ENCODE peak calls at places on chromosomes 12 and 14, in nine cellular contexts. One of them, this sample, is unnamed.

GRCh38 chr14:29321646-29322045 is 555.1 kb downstream of the FOXG1 start:
- DNase-seq in thyroid gland: no peak
- DNase-seq in dorsolateral prefrontal cortex: no peak
- DNase-seq in heart right ventricle: no peak
- DNase-seq in endothelial cell of umbilical vein: no peak
- DNase-seq in AG04449: no peak
- DNase-seq in body of pancreas: no peak
- DNase-seq in GM23338: no peak
- DNase-seq in lung: no peak
- DNase-seq in this sample: peak; percentile 56

GRCh38 chr12:85057370-85057963 is 21.3 kb downstream of the LRRIQ1 start:
- DNase-seq in heart right ventricle: no peak
- DNase-seq in lung: no peak
- DNase-seq in thyroid gland: peak; percentile 8
- DNase-seq in dorsolateral prefrontal cortex: no peak
- DNase-seq in body of pancreas: peak; percentile 38
- DNase-seq in AG04449: no peak
- DNase-seq in GM23338: peak; percentile 78
- DNase-seq in endothelial cell of umbilical vein: peak; percentile 58
- DNase-seq in this sample: peak; percentile 75

GRCh38 chr14:32004300-32004699 is 72.8 kb upstream of the ARHGAP5 start:
- DNase-seq in endothelial cell of umbilical vein: no peak
- DNase-seq in GM23338: no peak
- DNase-seq in heart right ventricle: no peak
- DNase-seq in dorsolateral prefrontal cortex: no peak
- DNase-seq in thyroid gland: no peak
- DNase-seq in AG04449: no peak
- DNase-seq in body of pancreas: no peak
- DNase-seq in lung: no peak
- DNase-seq in this sample: peak; percentile 70

GRCh38 chr14:36455241-36455627 is 64.8 kb downstream of the NKX2-1 start:
- DNase-seq in thyroid gland: peak; percentile 62
- DNase-seq in AG04449: no peak
- DNase-seq in lung: no peak
- DNase-seq in heart right ventricle: no peak
- DNase-seq in dorsolateral prefrontal cortex: no peak
- DNase-seq in GM23338: no peak
- DNase-seq in endothelial cell of umbilical vein: no peak
- DNase-seq in body of pancreas: no peak
- DNase-seq in this sample: no peak

GRCh38 chr12:108768591-108769500 is 37.5 kb upstream of the CORO1C start:
- DNase-seq in AG04449: no peak
- DNase-seq in body of pancreas: peak; percentile 45
- DNase-seq in GM23338: peak; percentile 80
- DNase-seq in endothelial cell of umbilical vein: no peak
- DNase-seq in heart right ventricle: peak; percentile 64
- DNase-seq in dorsolateral prefrontal cortex: no peak
- DNase-seq in thyroid gland: peak; percentile 63
- DNase-seq in lung: peak; percentile 45
- DNase-seq in this sample: no peak

GRCh38 chr12:120242275-120242799 is 23.2 kb downstream of the PXN start:
- DNase-seq in AG04449: no peak
- DNase-seq in GM23338: no peak
- DNase-seq in thyroid gland: no peak
- DNase-seq in endothelial cell of umbilical vein: peak; percentile 96
- DNase-seq in body of pancreas: no peak
- DNase-seq in dorsolateral prefrontal cortex: no peak
- DNase-seq in lung: no peak
- DNase-seq in heart right ventricle: no peak
- DNase-seq in this sample: no peak

GRCh38 chr12:91866566-91866965 is 279.1 kb downstream of the BTG1 start:
- DNase-seq in heart right ventricle: no peak
- DNase-seq in GM23338: no peak
- DNase-seq in lung: no peak
- DNase-seq in thyroid gland: no peak
- DNase-seq in endothelial cell of umbilical vein: no peak
- DNase-seq in dorsolateral prefrontal cortex: no peak
- DNase-seq in body of pancreas: no peak
- DNase-seq in AG04449: no peak
- DNase-seq in this sample: no peak

GRCh38 chr12:110345176-110345651 is 58.3 kb downstream of the ANAPC7 start:
- DNase-seq in AG04449: no peak
- DNase-seq in endothelial cell of umbilical vein: no peak
- DNase-seq in GM23338: no peak
- DNase-seq in heart right ventricle: no peak
- DNase-seq in thyroid gland: peak; percentile 84
- DNase-seq in lung: no peak
- DNase-seq in body of pancreas: no peak
- DNase-seq in dorsolateral prefrontal cortex: no peak
- DNase-seq in this sample: no peak

GRCh38 chr12:114623737-114624136 is 60.2 kb downstream of the TBX3 start:
- DNase-seq in dorsolateral prefrontal cortex: no peak
- DNase-seq in endothelial cell of umbilical vein: no peak
- DNase-seq in body of pancreas: no peak
- DNase-seq in thyroid gland: no peak
- DNase-seq in heart right ventricle: no peak
- DNase-seq in AG04449: no peak
- DNase-seq in lung: no peak
- DNase-seq in GM23338: no peak
- DNase-seq in this sample: no peak

GRCh38 chr12:114627393-114627792 is 56.6 kb downstream of the TBX3 start:
- DNase-seq in thyroid gland: no peak
- DNase-seq in AG04449: no peak
- DNase-seq in endothelial cell of umbilical vein: no peak
- DNase-seq in lung: no peak
- DNase-seq in body of pancreas: no peak
- DNase-seq in dorsolateral prefrontal cortex: no peak
- DNase-seq in heart right ventricle: no peak
- DNase-seq in GM23338: no peak
- DNase-seq in this sample: no peak

GRCh38 chr12:114631242-114631641 is 52.7 kb downstream of the TBX3 start:
- DNase-seq in AG04449: no peak
- DNase-seq in lung: no peak
- DNase-seq in dorsolateral prefrontal cortex: no peak
- DNase-seq in endothelial cell of umbilical vein: no peak
- DNase-seq in GM23338: no peak
- DNase-seq in body of pancreas: no peak
- DNase-seq in thyroid gland: no peak
- DNase-seq in heart right ventricle: no peak
- DNase-seq in this sample: no peak

GRCh38 chr12:114628199-114628598 is 55.8 kb downstream of the TBX3 start:
- DNase-seq in GM23338: no peak
- DNase-seq in AG04449: no peak
- DNase-seq in lung: no peak
- DNase-seq in endothelial cell of umbilical vein: no peak
- DNase-seq in thyroid gland: no peak
- DNase-seq in body of pancreas: no peak
- DNase-seq in dorsolateral prefrontal cortex: no peak
- DNase-seq in heart right ventricle: no peak
- DNase-seq in this sample: no peak

DNA sequence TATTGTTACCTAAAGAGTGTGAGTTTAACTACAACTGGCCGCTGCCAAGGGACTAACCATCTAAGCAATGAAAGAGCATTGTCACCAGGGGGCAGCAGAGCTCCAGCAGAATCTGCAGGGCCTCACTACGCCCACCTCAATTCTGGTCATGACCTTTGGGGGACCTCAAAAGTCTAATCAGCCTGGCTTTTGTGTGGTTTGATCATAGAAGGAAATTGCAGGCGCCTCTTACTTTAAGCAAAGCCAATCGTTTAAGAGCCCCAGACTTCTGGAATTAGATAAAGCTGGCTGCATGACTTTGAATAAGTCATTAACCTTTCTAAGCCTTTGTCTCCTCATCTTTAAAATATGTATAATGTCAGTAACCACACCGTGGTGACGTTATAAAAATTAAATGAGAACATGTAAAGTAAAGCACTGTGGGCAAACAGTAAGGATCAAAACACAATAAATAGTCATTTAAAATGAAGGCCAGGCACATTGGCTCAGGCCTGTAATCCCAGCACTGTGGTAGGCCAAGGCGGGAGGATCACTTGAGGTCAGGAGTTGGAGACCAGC is 58.6 kb downstream of the TBX3 start:
- DNase-seq in AG04449: no peak
- DNase-seq in body of pancreas: peak; percentile 36
- DNase-seq in dorsolateral prefrontal cortex: no peak
- DNase-seq in heart right ventricle: no peak
- DNase-seq in lung: peak; percentile 32
- DNase-seq in GM23338: peak; percentile 91
- DNase-seq in endothelial cell of umbilical vein: peak; percentile 29
- DNase-seq in thyroid gland: peak; percentile 74
- DNase-seq in this sample: peak; percentile 69
- TF ChIP-seq CTCF in AG04449: peak; percentile 84
- TF ChIP-seq CTCF in body of pancreas: peak; percentile 47
- TF ChIP-seq CTCF in dorsolateral prefrontal cortex: peak; percentile 27
- TF ChIP-seq CTCF in heart right ventricle: peak; percentile 65
- TF ChIP-seq CTCF in lung: peak; percentile 28
- TF ChIP-seq CTCF in GM23338: peak; percentile 94
- TF ChIP-seq CTCF in endothelial cell of umbilical vein: peak; percentile 63
- TF ChIP-seq CTCF in thyroid gland: peak; percentile 81
- TF ChIP-seq CTCF in this sample: peak; percentile 89

GRCh38 chr12:53049582-53050318 is at the start of gene TNS2:
- DNase-seq in AG04449: no peak
- DNase-seq in heart right ventricle: peak; percentile 84
- DNase-seq in body of pancreas: peak; percentile 70
- DNase-seq in lung: peak; percentile 82
- DNase-seq in thyroid gland: peak; percentile 84
- DNase-seq in endothelial cell of umbilical vein: peak; percentile 81
- DNase-seq in dorsolateral prefrontal cortex: no peak
- DNase-seq in GM23338: peak; percentile 82
- DNase-seq in this sample: peak; percentile 67

GRCh38 chr12:53050426-53051057 is 677 bp downstream of the TNS2 start:
- DNase-seq in lung: peak; percentile 29
- DNase-seq in dorsolateral prefrontal cortex: no peak
- DNase-seq in body of pancreas: no peak
- DNase-seq in GM23338: no peak
- DNase-seq in heart right ventricle: no peak
- DNase-seq in AG04449: no peak
- DNase-seq in thyroid gland: no peak
- DNase-seq in endothelial cell of umbilical vein: peak; percentile 28
- DNase-seq in this sample: no peak

GRCh38 chr12:53051881-53052412 is 2.1 kb downstream of the TNS2 start:
- DNase-seq in AG04449: no peak
- DNase-seq in thyroid gland: no peak
- DNase-seq in GM23338: no peak
- DNase-seq in body of pancreas: peak; percentile 14
- DNase-seq in dorsolateral prefrontal cortex: no peak
- DNase-seq in heart right ventricle: no peak
- DNase-seq in lung: peak; percentile 28
- DNase-seq in endothelial cell of umbilical vein: no peak
- DNase-seq in this sample: no peak

GRCh38 chr12:53052419-53053222 is 2.8 kb downstream of the TNS2 start:
- DNase-seq in body of pancreas: peak; percentile 91
- DNase-seq in dorsolateral prefrontal cortex: peak; percentile 92
- DNase-seq in GM23338: no peak
- DNase-seq in AG04449: no peak
- DNase-seq in heart right ventricle: peak; percentile 93
- DNase-seq in thyroid gland: peak; percentile 95
- DNase-seq in lung: peak; percentile 91
- DNase-seq in endothelial cell of umbilical vein: peak; percentile 75
- DNase-seq in this sample: peak; percentile 93

DNA sequence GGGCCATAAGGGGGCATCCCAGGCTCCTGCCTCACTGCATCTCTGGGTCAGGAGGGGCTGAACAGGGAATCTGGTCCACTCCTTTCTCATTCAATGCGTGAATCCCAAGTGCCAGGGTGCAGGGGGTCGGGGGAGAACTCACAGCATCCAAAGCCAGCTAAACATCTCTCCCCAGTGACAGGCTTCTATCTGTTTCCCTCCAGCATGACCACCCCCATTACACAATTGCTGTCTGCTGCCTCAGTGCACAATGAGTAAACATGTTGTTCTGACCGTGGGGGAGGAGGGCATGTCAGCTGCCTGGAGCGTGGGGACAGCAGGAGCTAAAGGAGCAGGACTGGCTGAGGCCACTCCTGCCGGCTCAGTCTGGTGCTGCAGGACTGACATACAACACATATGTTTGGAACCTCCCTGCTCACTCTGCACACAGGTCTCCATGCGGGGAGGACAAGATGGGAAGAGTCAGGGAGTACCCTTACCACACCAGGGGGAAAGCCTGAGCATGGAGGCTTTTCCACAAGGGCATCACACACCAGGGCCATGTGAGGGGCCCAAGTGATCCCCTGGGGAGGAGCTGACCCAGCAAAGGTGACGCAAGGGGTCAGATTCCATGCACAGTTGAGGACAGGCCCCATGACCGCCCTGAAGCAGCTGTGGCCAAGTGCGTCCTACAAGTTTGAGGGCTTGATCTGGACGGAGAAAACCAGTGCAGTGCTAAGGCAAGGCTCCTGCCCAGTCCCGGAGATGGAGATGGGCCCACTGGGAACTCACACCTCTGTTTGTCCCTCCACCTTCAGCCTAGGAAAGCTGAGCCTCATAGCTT is 1.4 kb downstream of the TNS2 start:
- DNase-seq in dorsolateral prefrontal cortex: peak; percentile 91
- DNase-seq in heart right ventricle: peak; percentile 73
- DNase-seq in GM23338: no peak
- DNase-seq in body of pancreas: peak; percentile 55
- DNase-seq in thyroid gland: peak; percentile 85
- DNase-seq in endothelial cell of umbilical vein: peak; percentile 80
- DNase-seq in lung: peak; percentile 68
- DNase-seq in AG04449: no peak
- DNase-seq in this sample: peak; percentile 75
- H3K4me3 ChIP-seq in dorsolateral prefrontal cortex: peak overlapping the region; percentile 77
- H3K4me3 ChIP-seq in heart right ventricle: peak overlapping the region; percentile 77
- H3K4me3 ChIP-seq in GM23338: peak overlapping the region; percentile 64
- H3K4me3 ChIP-seq in body of pancreas: no peak overlapping the region
- H3K4me3 ChIP-seq in thyroid gland: peak overlapping the region; percentile 57
- H3K4me3 ChIP-seq in endothelial cell of umbilical vein: peak overlapping the region; percentile 68
- H3K4me3 ChIP-seq in lung: peak overlapping the region; percentile 73
- H3K4me3 ChIP-seq in AG04449: peak overlapping the region; percentile 66
- H3K4me3 ChIP-seq in this sample: peak overlapping the region; percentile 93

DNA sequence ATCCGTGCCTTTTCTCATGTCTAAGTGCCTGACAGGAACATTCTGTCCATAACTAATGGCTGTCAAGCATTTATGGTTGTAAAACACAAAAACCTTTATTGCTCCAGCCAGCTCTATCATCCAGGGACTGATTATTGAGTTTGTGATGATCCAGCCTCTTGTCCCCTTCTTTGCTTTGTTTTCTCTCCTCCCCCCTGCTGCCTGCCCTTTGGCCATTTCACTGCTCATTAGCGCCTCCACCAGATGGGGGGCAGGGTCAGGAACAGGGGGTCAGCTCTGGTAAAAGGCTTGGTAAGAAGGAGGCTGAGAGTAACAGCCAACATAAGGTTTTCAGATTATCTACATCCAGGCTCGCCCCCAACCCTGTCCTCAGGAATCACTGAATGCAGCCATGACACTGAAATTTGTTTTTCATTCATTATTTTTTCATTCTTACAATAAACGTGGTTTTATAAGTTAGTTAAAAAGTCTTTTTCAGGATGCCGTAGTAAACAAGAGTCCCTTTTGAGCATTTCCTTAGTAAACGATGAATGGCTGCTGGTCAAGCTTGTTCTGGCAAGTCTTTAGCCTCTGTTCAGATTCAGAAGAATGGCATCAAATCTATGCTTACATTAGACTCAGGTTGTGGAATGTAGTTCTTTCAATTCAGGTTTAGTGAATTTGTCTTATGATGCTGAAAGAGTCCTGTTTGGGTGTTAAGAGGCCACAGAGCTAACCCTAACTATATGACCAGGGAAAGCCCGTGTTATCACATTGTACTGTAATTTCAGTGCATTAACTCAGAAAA is 21.7 kb downstream of the HMGA2 start:
- DNase-seq in thyroid gland: no peak
- DNase-seq in lung: no peak
- DNase-seq in GM23338: peak; percentile 83
- DNase-seq in heart right ventricle: no peak
- DNase-seq in AG04449: no peak
- DNase-seq in dorsolateral prefrontal cortex: no peak
- DNase-seq in endothelial cell of umbilical vein: no peak
- DNase-seq in body of pancreas: no peak
- DNase-seq in this sample: no peak
- TF ChIP-seq CTCF in thyroid gland: no peak
- TF ChIP-seq CTCF in lung: no peak
- TF ChIP-seq CTCF in GM23338: peak; percentile 79
- TF ChIP-seq CTCF in heart right ventricle: no peak
- TF ChIP-seq CTCF in AG04449: no peak
- TF ChIP-seq CTCF in dorsolateral prefrontal cortex: no peak
- TF ChIP-seq CTCF in endothelial cell of umbilical vein: no peak
- TF ChIP-seq CTCF in body of pancreas: no peak
- TF ChIP-seq CTCF in this sample: no peak

GRCh38 chr14:71563754-71564153 is 368.5 kb upstream of the RGS6 start:
- DNase-seq in AG04449: no peak
- DNase-seq in body of pancreas: no peak
- DNase-seq in endothelial cell of umbilical vein: no peak
- DNase-seq in lung: no peak
- DNase-seq in heart right ventricle: no peak
- DNase-seq in dorsolateral prefrontal cortex: no peak
- DNase-seq in GM23338: no peak
- DNase-seq in thyroid gland: no peak
- DNase-seq in this sample: no peak

GRCh38 chr14:71566276-71566675 is 366.0 kb upstream of the RGS6 start:
- DNase-seq in heart right ventricle: no peak
- DNase-seq in AG04449: no peak
- DNase-seq in thyroid gland: no peak
- DNase-seq in dorsolateral prefrontal cortex: no peak
- DNase-seq in endothelial cell of umbilical vein: no peak
- DNase-seq in lung: no peak
- DNase-seq in body of pancreas: no peak
- DNase-seq in GM23338: no peak
- DNase-seq in this sample: no peak
- H3K4me3 ChIP-seq in heart right ventricle: no peak overlapping the region
- H3K4me3 ChIP-seq in AG04449: no peak overlapping the region
- H3K4me3 ChIP-seq in thyroid gland: no peak overlapping the region
- H3K4me3 ChIP-seq in dorsolateral prefrontal cortex: no peak overlapping the region
- H3K4me3 ChIP-seq in endothelial cell of umbilical vein: no peak overlapping the region
- H3K4me3 ChIP-seq in lung: no peak overlapping the region
- H3K4me3 ChIP-seq in body of pancreas: no peak overlapping the region
- H3K4me3 ChIP-seq in GM23338: no peak overlapping the region
- H3K4me3 ChIP-seq in this sample: no peak overlapping the region